ENCODE peak calls at places on chromosomes 12 and 14, in seven cellular contexts. B, A, D, R, T, C and P are unnamed samples.

GRCh38 chr14:105102361-105102760 is 37.1 kb upstream of the GPR132 start:
- DNase-seq in B (no peak), A (no peak), D (no peak), R (no peak), T (no peak), C (no peak), P (no peak)

GRCh38 chr12:109757671-109758265 is 44.1 kb downstream of the FAM222A start:
- DNase-seq in B (peak; percentile 1), A (peak; percentile 18), D (no peak), R (no peak), T (no peak), C (no peak), P (no peak)

GRCh38 chr12:117151195-117152031 is 38.9 kb downstream of the FBXO21 start:
- DNase-seq in B (peak; percentile 65), A (peak; percentile 79), D (no peak), R (peak; percentile 61), T (peak; percentile 66), C (peak; percentile 51), P (no peak)

GRCh38 chr14:100246809-100247428 is 8.0 kb downstream of the YY1 start:
- DNase-seq in B (no peak), A (no peak), D (no peak), R (peak; percentile 66), T (no peak), C (peak; percentile 34), P (no peak)

GRCh38 chr12:86600664-86601231 is 344.6 kb upstream of the MGAT4C start:
- DNase-seq in B (no peak), A (peak; percentile 38), D (no peak), R (no peak), T (no peak), C (no peak), P (no peak)

GRCh38 chr12:101933866-101934514 is 56.6 kb downstream of the DRAM1 start:
- DNase-seq in B (no peak), A (peak; percentile 64), D (no peak), R (no peak), T (no peak), C (peak; percentile 48), P (no peak)

GRCh38 chr12:388547-389137 is 478 bp downstream of the KDM5A start:
- DNase-seq in B (peak; percentile 18), A (peak; percentile 60), D (peak; percentile 39), R (peak; percentile 15), T (peak; percentile 15), C (peak; percentile 19), P (peak; percentile 26)

GRCh38 chr14:91009501-91010152 is 50.8 kb downstream of the RPS6KA5 start:
- DNase-seq in B (no peak), A (no peak), D (peak; percentile 30), R (no peak), T (no peak), C (no peak), P (peak; percentile 71)

GRCh38 chr14:100037351-100037750 is 27.9 kb upstream of the EVL start:
- DNase-seq in B (peak; percentile 24), A (no peak), D (no peak), R (peak; percentile 86), T (no peak), C (peak; percentile 54), P (no peak)

GRCh38 chr14:65344011-65344410 is 68.5 kb upstream of the FUT8 start:
- DNase-seq in B (no peak), A (no peak), D (no peak), R (peak; percentile 24), T (no peak), C (no peak), P (no peak)

GRCh38 chr12:127133675-127134335 is 1133.2 kb upstream of the TMEM132C start:
- DNase-seq in B (no peak), A (no peak), D (no peak), R (no peak), T (no peak), C (no peak), P (no peak)
- TF ChIP-seq CTCF in B (no peak), A (no peak), D (no peak), R (no peak), T (peak; percentile 37), C (no peak), P (no peak)

GRCh38 chr12:71900091-71900490 is 38.6 kb upstream of the TPH2 start:
- DNase-seq in B (no peak), A (no peak), D (no peak), R (peak; percentile 27), T (no peak), C (peak; percentile 18), P (no peak)
- TF ChIP-seq CTCF in B (no peak), A (no peak), D (no peak), R (peak; percentile 31), T (peak; percentile 33), C (peak; percentile 39), P (no peak)

GRCh38 chr12:43281563-43281962 is 270.4 kb downstream of the ADAMTS20 start:
- DNase-seq in B (no peak), A (no peak), D (no peak), R (no peak), T (no peak), C (no peak), P (no peak)

GRCh38 chr12:43283206-43283605 is 268.8 kb downstream of the ADAMTS20 start:
- DNase-seq in B (no peak), A (no peak), D (no peak), R (peak; percentile 53), T (no peak), C (no peak), P (no peak)

GRCh38 chr12:43285248-43285647 is 266.8 kb downstream of the ADAMTS20 start:
- DNase-seq in B (no peak), A (no peak), D (peak; percentile 75), R (peak; percentile 95), T (no peak), C (peak; percentile 77), P (no peak)

GRCh38 chr12:43284441-43284840 is 267.6 kb downstream of the ADAMTS20 start:
- DNase-seq in B (no peak), A (no peak), D (no peak), R (peak; percentile 47), T (no peak), C (no peak), P (no peak)

DNA sequence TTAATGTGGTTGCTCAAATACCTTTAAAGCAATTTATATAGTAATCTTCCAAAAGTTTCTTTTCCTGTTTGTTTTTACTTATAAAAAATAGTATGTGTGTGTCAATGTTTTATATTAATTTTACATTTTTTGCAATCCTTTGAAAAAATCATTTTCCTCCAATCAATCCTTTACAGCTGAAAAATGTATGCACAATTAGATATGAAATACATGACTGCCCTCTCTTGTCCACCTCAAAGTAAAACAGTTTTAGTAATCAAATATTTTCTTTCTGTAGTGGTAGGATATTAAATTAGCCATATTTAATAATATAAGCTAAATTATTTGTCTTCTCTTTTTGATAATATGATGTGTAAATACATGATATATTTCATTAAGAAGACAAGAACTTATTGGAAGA is 269.9 kb downstream of the ADAMTS20 start:
- DNase-seq in B (no peak), A (no peak), D (peak; percentile 32), R (peak; percentile 69), T (no peak), C (peak; percentile 21), P (no peak)
- TF ChIP-seq CTCF in B (peak; percentile 11), A (peak; percentile 40), D (peak; percentile 30), R (peak; percentile 19), T (peak; percentile 53), C (peak; percentile 45), P (peak; percentile 34)

DNA sequence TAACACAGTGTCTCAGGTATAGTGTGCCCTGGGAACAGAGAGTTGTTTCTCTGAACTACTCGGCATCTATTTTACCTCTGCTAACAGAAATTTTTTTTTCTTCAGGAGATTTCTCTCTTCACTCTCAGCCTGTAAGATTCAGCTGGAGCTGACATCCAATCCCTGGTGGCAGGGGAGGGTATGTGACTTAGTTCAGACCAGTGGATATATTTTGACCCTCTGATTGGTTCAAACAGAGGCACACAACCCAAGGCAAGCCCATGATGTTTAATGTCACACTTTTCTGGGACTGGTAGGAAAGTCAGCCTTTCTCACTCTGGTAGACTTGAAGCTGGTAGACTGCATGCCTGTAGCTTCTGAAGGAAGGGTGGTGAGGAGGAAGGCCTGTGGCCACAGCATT is 147.9 kb downstream of the HMGA2 start:
- DNase-seq in B (no peak), A (no peak), D (no peak), R (peak; percentile 27), T (no peak), C (no peak), P (no peak)
- TF ChIP-seq CTCF in B (no peak), A (no peak), D (no peak), R (no peak), T (no peak), C (no peak), P (no peak)

GRCh38 chr12:53670966-53671365 is 4.9 kb downstream of the ATP5MC2 start:
- DNase-seq in B (no peak), A (no peak), D (no peak), R (peak; percentile 31), T (no peak), C (no peak), P (no peak)

GRCh38 chr12:53677612-53678133 is 1.8 kb upstream of the ATP5MC2 start:
- DNase-seq in B (no peak), A (no peak), D (no peak), R (peak; percentile 37), T (no peak), C (peak; percentile 21), P (no peak)

GRCh38 chr12:53675701-53676607 is at the start of gene ATP5MC2:
- DNase-seq in B (peak; percentile 98), A (peak; percentile 99), D (peak; percentile 99), R (peak; percentile 99), T (peak; percentile 96), C (peak; percentile 98), P (peak; percentile 99)

GRCh38 chr12:53676715-53677611 is 1.1 kb upstream of the ATP5MC2 start:
- DNase-seq in B (peak; percentile 48), A (peak; percentile 79), D (no peak), R (peak; percentile 78), T (peak; percentile 42), C (peak; percentile 47), P (peak; percentile 44)

GRCh38 chr12:53674977-53675700 is 744 bp downstream of the ATP5MC2 start:
- DNase-seq in B (no peak), A (no peak), D (no peak), R (no peak), T (no peak), C (peak; percentile 11), P (no peak)
- TF ChIP-seq CTCF in B (no peak), A (no peak), D (no peak), R (no peak), T (no peak), C (no peak), P (no peak)

GRCh38 chr12:105237671-105238070 is 1.7 kb upstream of the APPL2 start:
- DNase-seq in B (no peak), A (no peak), D (no peak), R (no peak), T (no peak), C (no peak), P (no peak)

GRCh38 chr12:105235299-105235746 is 651 bp downstream of the APPL2 start:
- DNase-seq in B (no peak), A (no peak), D (peak; percentile 14), R (peak; percentile 45), T (no peak), C (no peak), P (peak; percentile 18)

GRCh38 chr12:105233045-105233905 is 2.7 kb downstream of the APPL2 start:
- DNase-seq in B (no peak), A (no peak), D (no peak), R (no peak), T (no peak), C (no peak), P (no peak)

GRCh38 chr12:105234197-105234596 is 1.8 kb downstream of the APPL2 start:
- DNase-seq in B (no peak), A (no peak), D (no peak), R (no peak), T (no peak), C (no peak), P (no peak)

GRCh38 chr12:105235747-105236476 is at the start of gene APPL2:
- DNase-seq in B (peak; percentile 94), A (peak; percentile 97), D (peak; percentile 88), R (peak; percentile 96), T (peak; percentile 92), C (peak; percentile 90), P (peak; percentile 93)
- TF ChIP-seq CTCF in B (peak; percentile 14), A (peak; percentile 40), D (peak; percentile 31), R (peak; percentile 3), T (peak; percentile 60), C (no peak), P (no peak)